ENCODE peak calls at places on chromosomes 12 and 14, in five cellular contexts. Z is NCI-H1436; K is activated CD4-positive, alpha-beta T cell treated with anti-CD3 and anti-CD28 coated beads, Interleukin-2, amount 50 U/mL, for 48 hours; S is esophagus muscularis mucosa; P is heart right ventricle. F is an unnamed sample.

GRCh38 chr12:132275110-132275531 is 54.3 kb downstream of the GALNT9 start:
- DNase-seq in S (no peak), K (no peak), Z (no peak), P (no peak), F (no peak)

GRCh38 chr12:94509317-94509716 is 49.6 kb upstream of the CEP83 start:
- DNase-seq in K (no peak), S (no peak), P (no peak), Z (no peak), F (no peak)

GRCh38 chr14:42732005-42732404 is 1125.3 kb downstream of the LRFN5 start:
- DNase-seq in S (no peak), Z (no peak), P (no peak), K (no peak), F (no peak)

GRCh38 chr14:67532998-67533753 is at the start of gene PLEKHH1:
- DNase-seq in K (peak), P (peak), S (no peak), Z (peak), F (peak)

GRCh38 chr12:42162198-42162597 is 17.5 kb upstream of the GXYLT1 start:
- DNase-seq in S (no peak), Z (no peak), K (no peak), P (no peak), F (no peak)

GRCh38 chr14:59055439-59056045 is 132.9 kb upstream of the DAAM1 start:
- DNase-seq in K (peak), S (no peak), Z (peak), P (peak), F (no peak)

GRCh38 chr14:49975799-49976198 is 82.9 kb downstream of the ARF6 start:
- DNase-seq in P (no peak), K (no peak), S (no peak), Z (no peak), F (no peak)

GRCh38 chr12:70843363-70843762 is 77.2 kb downstream of the PTPRR start:
- DNase-seq in Z (no peak), P (no peak), K (no peak), S (no peak), F (no peak)

GRCh38 chr12:42278116-42278485 is 40.1 kb upstream of the YAF2 start:
- DNase-seq in P (no peak), Z (no peak), K (no peak), S (no peak), F (no peak)

GRCh38 chr12:6273931-6274687 is 36.4 kb upstream of the PLEKHG6 start:
- DNase-seq in S (no peak), P (peak), K (no peak), Z (no peak), F (no peak)

GRCh38 chr14:48936881-48937280 is 649.3 kb downstream of the RPS29 start:
- DNase-seq in P (no peak), S (no peak), Z (no peak), K (no peak), F (no peak)

GRCh38 chr12:103742349-103742784 is 98.7 kb downstream of the NT5DC3 start:
- DNase-seq in P (peak), Z (no peak), S (no peak), K (no peak), F (no peak)

GRCh38 chr14:30692669-30693068 is 70.5 kb downstream of the SCFD1 start:
- DNase-seq in S (no peak), Z (no peak), K (no peak), P (no peak), F (no peak)

GRCh38 chr14:78022059-78022458 is 148.1 kb upstream of the NRXN3 start:
- DNase-seq in S (peak), P (peak), K (peak), Z (peak), F (peak)

F was measured in activated naive CD8-positive, alpha-beta T cell treated with anti-CD3 and anti-CD28 coated beads for 36 hours.